ENCODE peak calls at places on chromosomes 4 and X, in five cellular contexts. I, W, C, B and S are unnamed samples.

GRCh38 chrX:120450163-120450562 is 18.9 kb downstream of the LAMP2 start:
- DNase-seq in I (no peak), W (peak; percentile 16), C (peak; percentile 20), B (no peak), S (no peak)

GRCh38 chr4:139508581-139509237 is 47.3 kb downstream of the SETD7 start:
- DNase-seq in I (no peak), W (no peak), C (no peak), B (no peak), S (no peak)

GRCh38 chr4:24169956-24170355 is 280.1 kb upstream of the PPARGC1A start:
- DNase-seq in I (no peak), W (no peak), C (no peak), B (no peak), S (no peak)

GRCh38 chr4:36348403-36348938 is 67.1 kb downstream of the DTHD1 start:
- DNase-seq in I (no peak), W (no peak), C (peak; percentile 1), B (no peak), S (no peak)

GRCh38 chr4:176902710-176903323 is 110.1 kb upstream of the VEGFC start:
- DNase-seq in I (no peak), W (peak; percentile 90), C (no peak), B (no peak), S (peak; percentile 94)

GRCh38 chrX:1261285-1261684 is 7.3 kb upstream of the CSF2RA start:
- DNase-seq in I (no peak), W (no peak), C (no peak), B (peak; percentile 50), S (no peak)

GRCh38 chr4:87130985-87131753 is 89.2 kb downstream of the KLHL8 start:
- DNase-seq in I (no peak), W (no peak), C (no peak), B (no peak), S (no peak)

GRCh38 chr4:82097504-82097903 is 276.3 kb downstream of the HNRNPD start:
- DNase-seq in I (no peak), W (no peak), C (no peak), B (no peak), S (peak; percentile 2)

GRCh38 chr4:4341861-4342650 is 44.8 kb upstream of the NSG1 start:
- DNase-seq in I (no peak), W (no peak), C (peak; percentile 34), B (no peak), S (no peak)

DNA sequence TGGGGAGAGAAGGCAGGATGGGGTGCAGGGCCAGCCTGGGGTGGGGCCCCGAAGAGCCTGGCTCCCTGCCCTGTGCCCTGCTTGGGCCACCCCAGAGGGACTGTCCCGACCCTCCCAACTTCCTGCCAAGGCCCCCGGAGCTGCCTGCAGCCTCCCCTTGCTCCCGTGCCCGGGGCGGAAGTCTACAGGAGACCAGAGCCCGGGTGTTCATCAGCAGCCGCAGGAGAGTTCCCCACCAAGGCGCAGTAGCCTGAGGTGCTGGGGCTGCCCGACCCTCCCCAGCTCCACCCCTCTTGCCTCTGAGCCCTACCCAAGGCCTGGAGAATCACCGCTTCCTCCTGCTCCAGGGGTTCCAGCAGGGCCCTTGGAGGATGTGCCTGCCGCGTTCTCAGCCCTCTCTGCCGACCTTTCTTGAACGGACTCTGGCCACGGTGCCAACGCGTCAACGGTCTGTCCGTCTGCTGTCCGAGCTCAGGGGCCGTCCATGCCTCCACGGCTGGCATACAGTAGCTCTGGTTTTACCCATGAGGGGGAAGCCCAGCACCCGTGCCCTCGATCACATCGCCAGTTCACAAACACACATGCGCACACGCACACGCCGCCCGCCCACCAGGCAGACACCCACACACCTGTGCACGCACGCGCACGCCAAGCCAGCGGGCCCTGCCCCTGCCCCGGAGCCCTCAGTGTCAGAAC is 36.0 kb upstream of the SPON2 start:
- DNase-seq in I (no peak), W (no peak), C (no peak), B (no peak), S (no peak)
- H3K4me1 ChIP-seq in I (no peaks in the 10 kb centered on the region), W (no peaks in the 10 kb centered on the region), C (no peaks in the 10 kb centered on the region), B (no peaks in the 10 kb centered on the region), S (peaks cover 20% of the 10 kb centered on the region)

GRCh38 chr4:77621254-77621653 is 15.6 kb downstream of the CXCL13 start:
- DNase-seq in I (no peak), W (no peak), C (no peak), B (no peak), S (no peak)

GRCh38 chr4:77617203-77617602 is 11.6 kb downstream of the CXCL13 start:
- DNase-seq in I (no peak), W (peak; percentile 74), C (no peak), B (no peak), S (peak; percentile 13)

GRCh38 chr4:77615153-77615552 is 9.5 kb downstream of the CXCL13 start:
- DNase-seq in I (no peak), W (no peak), C (no peak), B (no peak), S (no peak)

GRCh38 chr4:77618383-77619241 is 13.0 kb downstream of the CXCL13 start:
- DNase-seq in I (peak; percentile 67), W (peak; percentile 59), C (peak; percentile 70), B (peak; percentile 88), S (peak; percentile 40)

GRCh38 chr4:77619408-77619807 is 13.8 kb downstream of the CXCL13 start:
- DNase-seq in I (no peak), W (no peak), C (no peak), B (no peak), S (no peak)
- TF ChIP-seq CTCF in I (no peak), W (no peak), C (no peak), B (no peak), S (no peak)

GRCh38 chr4:179447308-179447707 is 2005.1 kb upstream of the AGA start:
- DNase-seq in I (no peak), W (no peak), C (no peak), B (no peak), S (peak; percentile 83)
- H3K4me2 ChIP-seq in I (no peak overlapping the region), W (no peak overlapping the region), C (no peak overlapping the region), B (no peak overlapping the region), S (no peak overlapping the region)

DNA sequence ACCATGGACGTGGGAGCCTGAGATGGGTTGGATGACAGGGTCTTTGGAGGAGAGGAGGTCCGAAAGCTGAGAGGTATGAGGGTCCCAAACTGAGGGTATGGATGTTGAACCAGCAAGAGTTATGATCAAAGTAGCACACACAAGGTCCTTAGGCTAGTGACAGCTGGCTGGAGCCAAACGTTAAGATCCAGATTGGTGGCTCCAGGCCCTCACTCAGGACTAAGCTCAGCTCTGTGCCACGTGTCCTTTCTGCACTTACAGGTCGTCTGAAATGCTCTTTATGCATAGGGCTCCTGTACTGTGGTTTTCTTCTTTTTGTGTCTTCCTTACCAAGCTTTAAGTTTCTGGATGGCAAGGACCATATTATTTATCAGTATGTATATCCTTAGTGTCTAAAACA is 35.4 kb downstream of the ADD1 start:
- DNase-seq in I (no peak), W (no peak), C (no peak), B (no peak), S (no peak)
- H3K4me1 ChIP-seq in I (no peaks in the 10 kb centered on the region), W (no peaks in the 10 kb centered on the region), C (no peaks in the 10 kb centered on the region), B (peaks cover 3% of the 10 kb centered on the region), S (no peaks in the 10 kb centered on the region)

DNA sequence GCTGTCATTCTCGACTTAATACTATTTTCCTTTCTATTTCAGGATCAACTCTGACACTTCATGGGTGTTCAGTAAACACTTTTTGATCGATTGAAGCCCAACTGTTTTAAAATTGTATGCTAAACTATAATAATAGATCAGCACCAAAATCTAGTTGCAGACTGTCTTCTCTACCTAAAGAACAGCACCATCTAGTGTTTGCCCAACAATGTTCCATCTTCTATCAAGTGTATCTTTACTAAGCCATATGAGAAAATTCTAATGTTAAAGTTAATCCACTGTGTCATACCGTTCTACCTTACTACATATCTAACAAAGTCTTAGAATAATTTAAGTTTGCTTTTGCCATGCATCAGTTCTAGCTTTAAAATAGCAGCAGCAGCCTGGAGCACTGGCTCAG is 113.0 kb upstream of the PRDX4 start:
- DNase-seq in I (peak; percentile 22), W (peak; percentile 20), C (peak; percentile 9), B (no peak), S (peak; percentile 30)
- TF ChIP-seq CTCF in I (peak; percentile 58), W (peak; percentile 72), C (peak; percentile 72), B (peak; percentile 91), S (peak; percentile 50)

GRCh38 chr4:17326756-17327155 is 185.1 kb downstream of the QDPR start:
- DNase-seq in I (no peak), W (no peak), C (no peak), B (no peak), S (no peak)

GRCh38 chr4:17323619-17324400 is 188.1 kb downstream of the QDPR start:
- DNase-seq in I (no peak), W (no peak), C (no peak), B (no peak), S (peak; percentile 38)

GRCh38 chr4:17325098-17325497 is 186.8 kb downstream of the QDPR start:
- DNase-seq in I (no peak), W (no peak), C (no peak), B (no peak), S (no peak)

GRCh38 chr4:17322514-17322913 is 189.4 kb downstream of the QDPR start:
- DNase-seq in I (no peak), W (no peak), C (no peak), B (no peak), S (peak; percentile 18)

GRCh38 chr4:17324431-17324830 is 187.5 kb downstream of the QDPR start:
- DNase-seq in I (peak; percentile 29), W (no peak), C (peak; percentile 69), B (peak; percentile 40), S (peak; percentile 41)
- H3K4me2 ChIP-seq in I (peak overlapping the region; percentile 41), W (no peak overlapping the region), C (peak overlapping the region; percentile 5), B (no peak overlapping the region), S (peak overlapping the region; percentile 24)

GRCh38 chrX:40153335-40154221 is 55.8 kb upstream of the BCOR start:
- DNase-seq in I (no peak), W (no peak), C (peak; percentile 79), B (peak; percentile 61), S (no peak)

GRCh38 chrX:40150503-40150902 is 52.7 kb upstream of the BCOR start:
- DNase-seq in I (no peak), W (no peak), C (peak; percentile 48), B (no peak), S (no peak)

GRCh38 chrX:40152706-40153334 is 55.1 kb upstream of the BCOR start:
- DNase-seq in I (no peak), W (no peak), C (peak; percentile 14), B (peak; percentile 60), S (no peak)

GRCh38 chrX:40151211-40152172 is 53.7 kb upstream of the BCOR start:
- DNase-seq in I (no peak), W (no peak), C (no peak), B (peak; percentile 50), S (no peak)

GRCh38 chrX:40152173-40152705 is 54.5 kb upstream of the BCOR start:
- DNase-seq in I (no peak), W (no peak), C (peak; percentile 36), B (peak; percentile 65), S (no peak)
- H3K4me1 ChIP-seq in I (peaks cover 38% of the 10 kb centered on the region), W (peaks cover 18% of the 10 kb centered on the region), C (peaks cover 75% of the 10 kb centered on the region), B (peaks cover 9% of the 10 kb centered on the region), S (peaks cover 7% of the 10 kb centered on the region)

GRCh38 chr4:48896845-48897244 is 9.7 kb downstream of the OCIAD2 start:
- DNase-seq in I (no peak), W (no peak), C (peak; percentile 13), B (no peak), S (no peak)
- TF ChIP-seq CTCF in I (no peak), W (no peak), C (no peak), B (peak; percentile 25), S (no peak)

DNA sequence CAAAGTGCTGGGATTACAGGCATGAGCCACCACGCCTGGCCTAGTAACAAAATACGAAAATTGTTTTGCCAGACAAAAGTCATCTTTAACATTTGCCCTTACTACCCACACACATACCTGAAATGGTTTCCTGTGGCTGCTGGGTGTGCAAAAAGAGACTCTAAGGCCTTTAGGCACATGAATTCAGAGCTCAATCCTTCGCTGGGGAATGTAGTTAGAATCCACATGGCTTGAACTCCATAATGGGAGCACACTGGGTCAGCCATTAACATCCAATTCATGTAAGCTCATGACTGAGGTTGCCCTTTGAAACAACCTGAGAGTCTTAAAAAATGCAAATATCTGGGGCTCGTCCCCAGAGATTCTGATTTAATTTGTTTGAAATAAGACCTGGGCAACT is 87.8 kb downstream of the HPGD start:
- DNase-seq in I (no peak), W (no peak), C (no peak), B (no peak), S (peak; percentile 15)
- H3K4me2 ChIP-seq in I (no peak overlapping the region), W (no peak overlapping the region), C (no peak overlapping the region), B (no peak overlapping the region), S (no peak overlapping the region)